ENCODE peak calls at places on chromosomes 7 and 10, in nine cellular contexts. B is A549; N is Panc1; G is stimulated activated CD4-positive, alpha-beta T cell treated with anti-CD3 and anti-CD28 coated beads, Interleukin-12 subunit alpha, Interleukin-12 subunit beta, amount 100 ng/mL, for 48 hours; K is ovary; H is lower lobe of right lung; P is left kidney; Z is activated CD8-positive, alpha-beta memory T cell treated with anti-CD3 and anti-CD28 coated beads, Interleukin-2, amount 50 U/mL, for 48 hours; D is EL. W is an unnamed sample.

GRCh38 chr10:121036431-121036830 is 185.3 kb downstream of the WDR11 start:
- DNase-seq in B (no peak), N (no peak), G (no peak), K (no peak), H (no peak), P (no peak), Z (no peak), D (no peak), W (no peak)

GRCh38 chr10:125201108-125201524 is 40.8 kb upstream of the CTBP2 start:
- DNase-seq in B (peak; percentile 25), N (no peak), G (no peak), K (no peak), H (no peak), P (peak; percentile 9), Z (no peak), D (peak; percentile 53), W (peak; percentile 50)

GRCh38 chr7:129168219-129168991 is 20.0 kb upstream of the SMO start:
- DNase-seq in B (no peak), N (no peak), G (no peak), K (no peak), H (no peak), P (peak; percentile 71), Z (no peak), D (no peak), W (no peak)

GRCh38 chr7:74069086-74069541 is 14.5 kb upstream of the LIMK1 start:
- DNase-seq in B (no peak), N (no peak), G (no peak), K (no peak), H (peak; percentile 42), P (no peak), Z (no peak), D (no peak), W (no peak)

GRCh38 chr7:18667466-18667865 is 171.9 kb downstream of the HDAC9 start:
- DNase-seq in B (no peak), N (peak; percentile 45), G (no peak), K (no peak), H (no peak), P (peak; percentile 53), Z (no peak), D (peak; percentile 83), W (peak; percentile 92)

GRCh38 chr7:130943336-130943901 is 209.4 kb upstream of the KLF14 start:
- DNase-seq in B (peak; percentile 52), N (peak; percentile 82), G (no peak), K (no peak), H (no peak), P (no peak), Z (no peak), D (peak; percentile 82), W (peak; percentile 75)

GRCh38 chr10:128641998-128642397 is 515.8 kb upstream of the MKI67 start:
- DNase-seq in B (no peak), N (no peak), G (no peak), K (no peak), H (no peak), P (no peak), Z (no peak), D (no peak), W (no peak)

GRCh38 chr7:149379625-149380024 is 81.2 kb downstream of the ZNF777 start:
- DNase-seq in B (no peak), N (no peak), G (no peak), K (no peak), H (no peak), P (no peak), Z (no peak), D (no peak), W (no peak)

GRCh38 chr10:6351540-6351939 is 148.8 kb downstream of the PFKFB3 start:
- DNase-seq in B (no peak), N (no peak), G (no peak), K (no peak), H (no peak), P (no peak), Z (no peak), D (no peak), W (no peak)

GRCh38 chr10:89494615-89495014 is 40.8 kb downstream of the SLC16A12 start:
- DNase-seq in B (no peak), N (no peak), G (no peak), K (no peak), H (no peak), P (no peak), Z (no peak), D (no peak), W (no peak)

GRCh38 chr7:157429001-157429679 is 92.3 kb downstream of the DNAJB6 start:
- DNase-seq in B (no peak), N (no peak), G (no peak), K (no peak), H (peak; percentile 24), P (no peak), Z (no peak), D (no peak), W (no peak)

GRCh38 chr10:112752268-112752667 is 197.8 kb upstream of the TCF7L2 start:
- DNase-seq in B (no peak), N (no peak), G (no peak), K (no peak), H (no peak), P (no peak), Z (no peak), D (peak; percentile 13), W (no peak)

GRCh38 chr10:12606461-12606860 is 257.1 kb downstream of the CAMK1D start:
- DNase-seq in B (no peak), N (no peak), G (no peak), K (no peak), H (no peak), P (no peak), Z (no peak), D (no peak), W (no peak)

GRCh38 chr10:6181249-6181648 is 21.5 kb upstream of the PFKFB3 start:
- DNase-seq in B (no peak), N (no peak), G (no peak), K (no peak), H (no peak), P (no peak), Z (no peak), D (no peak), W (no peak)

GRCh38 chr10:118798186-118798811 is 43.5 kb upstream of the CACUL1 start:
- DNase-seq in B (peak; percentile 24), N (no peak), G (no peak), K (no peak), H (no peak), P (no peak), Z (no peak), D (peak; percentile 64), W (peak; percentile 55)

GRCh38 chr7:116698396-116698795 is 26.4 kb downstream of the MET start:
- DNase-seq in B (no peak), N (no peak), G (no peak), K (no peak), H (no peak), P (no peak), Z (no peak), D (no peak), W (no peak)

GRCh38 chr10:66925896-66926719 is at the start of gene LRRTM3:
- DNase-seq in B (peak; percentile 47), N (peak; percentile 20), G (no peak), K (peak; percentile 42), H (no peak), P (peak; percentile 93), Z (peak; percentile 46), D (peak; percentile 72), W (peak; percentile 74)

GRCh38 chr10:1316806-1317131 is 260.6 kb downstream of the WDR37 start:
- DNase-seq in B (no peak), N (no peak), G (no peak), K (no peak), H (no peak), P (peak; percentile 46), Z (no peak), D (no peak), W (no peak)